ENCODE peak calls at places on chromosomes 3 and 15, in six cellular contexts. V is stimulated activated CD4-positive, alpha-beta T cell treated with anti-CD3 and anti-CD28 coated beads, TNF-alpha, amount 100 ng/mL, for 24 hours; O is adipocyte; Z is NCI-H1092 treated with DMSO at 0.1 percent for 48 hours; A is coronary artery; U is left colon. I is an unnamed sample.
A peak's percentile ranks its signal among the peaks of the same experiment; 100 is the strongest.

GRCh38 chr3:158471639-158472294 is 99.2 kb upstream of the MLF1 start:
- DNase-seq in V (no peak), A (no peak), O (peak; percentile 90), U (no peak), Z (no peak), I (peak; percentile 86)

GRCh38 chr15:78197632-78198031 is 36.7 kb downstream of the ACSBG1 start:
- DNase-seq in Z (no peak), A (peak; percentile 43), O (no peak), U (no peak), V (no peak), I (no peak)

GRCh38 chr3:59595830-59596229 is 546.0 kb upstream of the CFAP20DC start:
- DNase-seq in O (no peak), U (no peak), V (no peak), A (no peak), Z (no peak), I (no peak)

GRCh38 chr3:122786067-122786466 is 7.6 kb downstream of the HSPBAP1 start:
- DNase-seq in U (no peak), A (no peak), O (peak; percentile 59), V (no peak), Z (no peak), I (peak; percentile 39)

GRCh38 chr3:122998856-122999255 is 28.7 kb downstream of the SEMA5B start:
- DNase-seq in V (no peak), O (no peak), A (no peak), Z (no peak), U (no peak), I (no peak)

GRCh38 chr3:186988806-186989205 is 58.5 kb downstream of the ST6GAL1 start:
- DNase-seq in Z (no peak), O (no peak), U (no peak), A (no peak), V (no peak), I (no peak)

GRCh38 chr3:27729748-27730611 is 7.9 kb upstream of the EOMES start:
- DNase-seq in U (no peak), A (no peak), Z (no peak), O (peak; percentile 29), V (no peak), I (no peak)

GRCh38 chr3:173663664-173664063 is 266.1 kb downstream of the NLGN1 start:
- DNase-seq in V (no peak), Z (no peak), U (no peak), O (peak; percentile 38), A (no peak), I (no peak)

GRCh38 chr3:177525987-177526712 is 328.9 kb upstream of the TBL1XR1 start:
- DNase-seq in O (peak; percentile 73), U (no peak), V (no peak), Z (no peak), A (no peak), I (peak; percentile 91)

GRCh38 chr15:53976844-53977392 is 1.3 kb upstream of the UNC13C start:
- DNase-seq in V (no peak), O (no peak), U (no peak), A (no peak), Z (peak; percentile 38), I (no peak)

GRCh38 chr3:194265505-194265892 is 85.6 kb downstream of the CPN2 start:
- DNase-seq in U (peak; percentile 57), O (peak; percentile 61), A (peak; percentile 94), Z (peak; percentile 41), V (no peak), I (peak; percentile 98)

GRCh38 chr3:46717447-46718231 is at the start of gene PRSS50:
- DNase-seq in A (peak; percentile 69), Z (no peak), V (no peak), O (no peak), U (no peak), I (no peak)

GRCh38 chr15:38945551-38946298 is 381.1 kb upstream of the RASGRP1 start:
- DNase-seq in A (no peak), O (no peak), Z (no peak), U (no peak), V (no peak), I (no peak)

GRCh38 chr3:12588039-12588673 is 31.3 kb downstream of the MKRN2 start:
- DNase-seq in O (peak; percentile 34), U (no peak), Z (no peak), V (no peak), A (no peak), I (no peak)

GRCh38 chr15:52224211-52224610 is 33.0 kb upstream of the GNB5 start:
- DNase-seq in U (no peak), Z (no peak), V (no peak), O (no peak), A (no peak), I (no peak)

I was measured in astrocyte of the cerebellum.